ENCODE peak calls at places on chromosomes 13 and 19, in seven cellular contexts. E is H7; V is NCI-H2107; B is stimulated activated CD4-positive, alpha-beta T cell treated with anti-CD3 and anti-CD28 coated beads, TNF-alpha, amount 100 ng/mL, for 48 hours; J is breast epithelium; N is transverse colon; L is adrenal gland. X is an unnamed sample.

GRCh38 chr13:102799544-102800144 is 725 bp downstream of the BIVM start:
- DNase-seq in V (no peak), L (peak), N (peak), E (peak), J (no peak), B (no peak), X (no peak)

GRCh38 chr19:47438793-47439220 is 19.5 kb upstream of the MEIS3 start:
- DNase-seq in N (no peak), B (no peak), V (no peak), E (no peak), J (no peak), L (no peak), X (no peak)

GRCh38 chr19:55678121-55678671 is 3.2 kb downstream of the EPN1 start:
- DNase-seq in J (peak), N (peak), B (no peak), V (no peak), L (peak), E (no peak), X (no peak)

GRCh38 chr19:13007292-13008045 is 12.2 kb downstream of the NFIX start:
- DNase-seq in E (peak), L (no peak), B (no peak), V (no peak), N (no peak), J (peak), X (no peak)

GRCh38 chr13:102073251-102073650 is 328.6 kb downstream of the FGF14 start:
- DNase-seq in N (no peak), B (no peak), E (no peak), J (no peak), L (no peak), V (no peak), X (no peak)

GRCh38 chr13:96090240-96091101 is 564 bp downstream of the HS6ST3 start:
- DNase-seq in V (no peak), J (no peak), N (no peak), E (peak), L (no peak), B (no peak), X (no peak)

GRCh38 chr13:23620613-23621315 is 50.6 kb downstream of the TNFRSF19 start:
- DNase-seq in L (no peak), J (no peak), E (no peak), V (no peak), N (no peak), B (no peak), X (no peak)

GRCh38 chr13:109144693-109145437 is 515.5 kb downstream of the MYO16 start:
- DNase-seq in V (no peak), J (no peak), N (no peak), E (no peak), B (no peak), L (no peak), X (no peak)

GRCh38 chr19:1252221-1252817 is 3.9 kb downstream of the MIDN start:
- DNase-seq in E (no peak), J (peak), V (no peak), B (no peak), N (peak), L (peak), X (no peak)

GRCh38 chr13:39575641-39576238 is 27.3 kb downstream of the LHFPL6 start:
- DNase-seq in E (peak), L (no peak), B (no peak), V (no peak), N (no peak), J (no peak), X (no peak)

GRCh38 chr13:50884270-50884669 is 25.3 kb upstream of the RNASEH2B start:
- DNase-seq in E (no peak), N (no peak), V (no peak), L (no peak), J (no peak), B (no peak), X (no peak)

GRCh38 chr19:46211201-46211881 is 18.2 kb upstream of the IGFL1 start:
- DNase-seq in E (peak), J (peak), N (no peak), B (no peak), V (no peak), L (no peak), X (no peak)

GRCh38 chr19:49212302-49212701 is 54.7 kb downstream of the TRPM4 start:
- DNase-seq in J (no peak), N (no peak), E (no peak), L (no peak), B (no peak), V (no peak), X (no peak)

GRCh38 chr19:6238643-6239281 is 41.0 kb downstream of the MLLT1 start:
- DNase-seq in E (peak), L (peak), J (peak), N (no peak), V (no peak), B (no peak), X (no peak)

GRCh38 chr13:98976338-98976737 is 1.5 kb downstream of the DOCK9 start:
- DNase-seq in E (no peak), V (no peak), B (no peak), N (no peak), J (no peak), L (no peak), X (no peak)

GRCh38 chr19:18416778-18417249 is 2.4 kb upstream of the SSBP4 start:
- DNase-seq in V (no peak), J (peak), L (peak), E (peak), B (no peak), N (peak), X (peak)

GRCh38 chr19:49533551-49534488 is 6.0 kb downstream of the RCN3 start:
- DNase-seq in N (peak), L (peak), V (no peak), E (peak), J (peak), B (peak), X (no peak)

GRCh38 chr13:44007451-44007850 is 127.7 kb downstream of the LACC1 start:
- DNase-seq in N (no peak), V (no peak), E (no peak), L (no peak), B (no peak), J (no peak), X (no peak)

GRCh38 chr19:19591133-19591825 is 27.2 kb downstream of the PBX4 start:
- DNase-seq in J (peak), E (peak), L (peak), B (peak), V (no peak), N (peak), X (no peak)

GRCh38 chr19:39145180-39145953 is 19.8 kb downstream of the PAK4 start:
- DNase-seq in V (no peak), B (no peak), N (peak), L (no peak), J (peak), E (peak), X (no peak)